ENCODE peak calls at places on chromosomes 5 and 9, in eight cellular contexts. V is substantia nigra, E is A549, B is T47D, N is heart right ventricle, P is NCI-H345, I is T follicular helper cell, Z is right lobe of liver. Y is an unnamed sample.

GRCh38 chr9:131841765-131842318 is 102.0 kb upstream of the RAPGEF1 start:
- DNase-seq in V (no peak), E (no peak), B (peak), N (no peak), P (no peak), I (no peak), Z (peak), Y (no peak)

GRCh38 chr9:122378236-122378635 is 7.4 kb downstream of the PTGS1 start:
- DNase-seq in V (no peak), E (no peak), B (no peak), N (no peak), P (no peak), I (no peak), Z (no peak), Y (no peak)

GRCh38 chr9:32251539-32251938 is 132.9 kb upstream of the ACO1 start:
- DNase-seq in V (no peak), E (peak), B (no peak), N (no peak), P (peak), I (peak), Z (no peak), Y (no peak)

GRCh38 chr9:2179557-2179956 is 164.4 kb downstream of the SMARCA2 start:
- DNase-seq in V (no peak), E (no peak), B (no peak), N (no peak), P (no peak), I (no peak), Z (no peak), Y (no peak)

GRCh38 chr9:98074119-98074990 is 17.8 kb downstream of the NANS start:
- DNase-seq in V (peak), E (peak), B (no peak), N (peak), P (peak), I (peak), Z (no peak), Y (peak)

GRCh38 chr5:9466677-9467076 is 79.2 kb downstream of the SEMA5A start:
- DNase-seq in V (no peak), E (no peak), B (no peak), N (no peak), P (no peak), I (no peak), Z (no peak), Y (no peak)

GRCh38 chr5:134507495-134507894 is 18.0 kb upstream of the JADE2 start:
- DNase-seq in V (no peak), E (no peak), B (no peak), N (no peak), P (no peak), I (no peak), Z (no peak), Y (no peak)

GRCh38 chr5:38154615-38155204 is 103.6 kb upstream of the EGFLAM start:
- DNase-seq in V (no peak), E (no peak), B (no peak), N (no peak), P (no peak), I (no peak), Z (peak), Y (no peak)

GRCh38 chr5:144093400-144093799 is 77.1 kb downstream of the YIPF5 start:
- DNase-seq in V (no peak), E (no peak), B (no peak), N (no peak), P (no peak), I (no peak), Z (no peak), Y (no peak)

GRCh38 chr5:154947778-154948177 is 6.9 kb downstream of the MRPL22 start:
- DNase-seq in V (no peak), E (no peak), B (no peak), N (no peak), P (no peak), I (no peak), Z (no peak), Y (no peak)

GRCh38 chr9:107044872-107045271 is 181.9 kb downstream of the ZNF462 start:
- DNase-seq in V (no peak), E (no peak), B (no peak), N (no peak), P (no peak), I (no peak), Z (no peak), Y (no peak)

GRCh38 chr5:156922207-156922792 is 40.7 kb downstream of the TIMD4 start:
- DNase-seq in V (no peak), E (no peak), B (no peak), N (no peak), P (no peak), I (no peak), Z (no peak), Y (no peak)

GRCh38 chr5:149687789-149688188 is 42.3 kb upstream of the PPARGC1B start:
- DNase-seq in V (no peak), E (no peak), B (no peak), N (no peak), P (no peak), I (no peak), Z (no peak), Y (no peak)